ENCODE peak calls at places on chromosomes 6 and 20, in ten cellular contexts. T is HFFc6; G is AG10803; H is activated CD8-positive, alpha-beta memory T cell treated with anti-CD3 and anti-CD28 coated beads for 24 hours; Y is RWPE1; B is effector memory CD8-positive, alpha-beta T cell; O is germinal center; D is spleen; N is hepatocyte; M is cardiac fibroblast. E is an unnamed sample.

GRCh38 chr20:35260426-35260825 is 17.5 kb downstream of the MMP24OS start:
- DNase-seq in T (no peak), G (no peak), H (no peak), Y (no peak), B (no peak), O (no peak), D (no peak), N (no peak), M (no peak), E (no peak)

GRCh38 chr20:63052571-63053429 is 46.0 kb upstream of the BHLHE23 start:
- DNase-seq in T (no peak), G (no peak), H (no peak), Y (no peak), B (no peak), O (no peak), D (peak; percentile 64), N (no peak), M (no peak), E (no peak)

GRCh38 chr20:2750343-2751251 is 49.8 kb downstream of the CPXM1 start:
- DNase-seq in T (peak; percentile 30), G (peak; percentile 38), H (peak; percentile 62), Y (peak; percentile 36), B (no peak), O (no peak), D (peak; percentile 78), N (peak; percentile 71), M (peak; percentile 57), E (peak; percentile 40)

GRCh38 chr6:11615214-11615602 is 77.7 kb downstream of the TMEM170B start:
- DNase-seq in T (peak; percentile 25), G (peak; percentile 51), H (no peak), Y (no peak), B (no peak), O (no peak), D (no peak), N (no peak), M (no peak), E (no peak)

GRCh38 chr6:45714795-45715507 is 300.7 kb downstream of the CLIC5 start:
- DNase-seq in T (peak; percentile 74), G (peak; percentile 86), H (no peak), Y (peak; percentile 78), B (peak; percentile 48), O (peak; percentile 63), D (no peak), N (peak; percentile 86), M (peak; percentile 91), E (peak; percentile 85)

GRCh38 chr6:101117397-101118185 is 236.5 kb upstream of the ASCC3 start:
- DNase-seq in T (no peak), G (no peak), H (no peak), Y (no peak), B (no peak), O (no peak), D (no peak), N (peak; percentile 30), M (no peak), E (peak; percentile 3)

GRCh38 chr6:83260577-83260976 is 67.4 kb downstream of the RWDD2A start:
- DNase-seq in T (no peak), G (no peak), H (no peak), Y (no peak), B (no peak), O (no peak), D (no peak), N (no peak), M (no peak), E (no peak)

GRCh38 chr20:57693002-57693582 is 16.7 kb downstream of the PMEPA1 start:
- DNase-seq in T (no peak), G (no peak), H (no peak), Y (peak; percentile 97), B (no peak), O (no peak), D (no peak), N (peak; percentile 85), M (no peak), E (no peak)

GRCh38 chr6:10412165-10412947 is 2.5 kb downstream of the TFAP2A start:
- DNase-seq in T (peak; percentile 95), G (peak; percentile 73), H (peak; percentile 75), Y (peak; percentile 72), B (peak; percentile 14), O (no peak), D (peak; percentile 81), N (peak; percentile 81), M (peak; percentile 78), E (peak; percentile 62)